ENCODE peak calls at places on chromosomes 13 and 19, in six cellular contexts. K is stimulated activated CD8-positive, alpha-beta memory T cell treated with anti-CD3 and anti-CD28 coated beads, Interleukin-4, amount 100 ng/mL, for 4 hours; V is CD4-positive, CD25-positive, alpha-beta regulatory T cell; E is brain pericyte; H is effector CD4-positive, alpha-beta T cell; M is hippocampal formation. X is an unnamed sample.

GRCh38 chr19:40467007-40467565 is 285 bp downstream of the SPTBN4 start:
- DNase-seq in K (no peak), V (no peak), E (no peak), H (no peak), M (no peak), X (no peak)

GRCh38 chr13:90420683-90421082 is 926.8 kb upstream of the MIR17HG start:
- DNase-seq in K (no peak), V (no peak), E (no peak), H (no peak), M (no peak), X (no peak)

GRCh38 chr13:25406377-25406776 is 34.6 kb downstream of the ATP8A2 start:
- DNase-seq in K (no peak), V (no peak), E (no peak), H (no peak), M (no peak), X (no peak)

GRCh38 chr13:98892821-98893220 is 85.0 kb downstream of the DOCK9 start:
- DNase-seq in K (no peak), V (no peak), E (no peak), H (no peak), M (no peak), X (no peak)

GRCh38 chr13:80337011-80337688 is 3.8 kb downstream of the SPRY2 start:
- DNase-seq in K (no peak), V (no peak), E (no peak), H (no peak), M (no peak), X (no peak)

GRCh38 chr19:50537769-50538230 is 24.1 kb upstream of the ASPDH start:
- DNase-seq in K (peak), V (no peak), E (no peak), H (peak), M (peak), X (peak)

GRCh38 chr13:28679628-28680027 is 20.7 kb downstream of the POMP start:
- DNase-seq in K (no peak), V (no peak), E (no peak), H (no peak), M (peak), X (no peak)

GRCh38 chr19:3968556-3969434 is 2.1 kb downstream of the DAPK3 start:
- DNase-seq in K (no peak), V (no peak), E (peak), H (no peak), M (no peak), X (no peak)

GRCh38 chr19:51489113-51489512 is 10.8 kb downstream of the CEACAM18 start:
- DNase-seq in K (no peak), V (no peak), E (no peak), H (no peak), M (no peak), X (no peak)

GRCh38 chr13:50156140-50156539 is 140.9 kb downstream of the KCNRG start:
- DNase-seq in K (no peak), V (no peak), E (no peak), H (no peak), M (no peak), X (no peak)

GRCh38 chr13:91185294-91185863 is 162.1 kb upstream of the MIR17HG start:
- DNase-seq in K (no peak), V (no peak), E (peak), H (no peak), M (peak), X (no peak)

GRCh38 chr19:43595605-43595998 is 332 bp downstream of the IRGQ start:
- DNase-seq in K (no peak), V (no peak), E (no peak), H (no peak), M (no peak), X (no peak)

GRCh38 chr19:48044561-48044960 is 682 bp upstream of the CABP5 start:
- DNase-seq in K (no peak), V (no peak), E (no peak), H (no peak), M (no peak), X (no peak)